ENCODE peak calls at places on chromosome 3, in four cellular contexts. K is germinal center, O is T-helper 2 cell, Y is NCI-H774. V is an unnamed sample.
A peak's percentile ranks its signal among the peaks of the same experiment; 100 is the strongest.

GRCh38 chr3:154904328-154904727 is 175.8 kb upstream of the MME start:
- DNase-seq in K (peak; percentile 53), O (no peak), Y (no peak), V (peak; percentile 2)

GRCh38 chr3:62149539-62149938 is 223.8 kb downstream of the FEZF2 start:
- DNase-seq in K (no peak), O (no peak), Y (no peak), V (no peak)

GRCh38 chr3:125140817-125141595 is 71.5 kb downstream of the SLC12A8 start:
- DNase-seq in K (peak; percentile 38), O (no peak), Y (no peak), V (no peak)

GRCh38 chr3:149610351-149611105 is 47.3 kb downstream of the WWTR1 start:
- DNase-seq in K (no peak), O (no peak), Y (no peak), V (no peak)

GRCh38 chr3:46389306-46389705 is 17.6 kb downstream of the CCR5AS start:
- DNase-seq in K (no peak), O (no peak), Y (no peak), V (no peak)

GRCh38 chr3:112046599-112046998 is 12.1 kb downstream of the TMPRSS7 start:
- DNase-seq in K (no peak), O (no peak), Y (no peak), V (no peak)

GRCh38 chr3:197522881-197523342 is 32.9 kb downstream of the BDH1 start:
- DNase-seq in K (no peak), O (no peak), Y (no peak), V (no peak)

GRCh38 chr3:45199837-45200648 is 26.0 kb downstream of the TMEM158 start:
- DNase-seq in K (no peak), O (no peak), Y (no peak), V (no peak)

GRCh38 chr3:194808709-194809108 is 123.0 kb downstream of the FAM43A start:
- DNase-seq in K (no peak), O (no peak), Y (no peak), V (no peak)

GRCh38 chr3:190728574-190729246 is 133.8 kb downstream of the GMNC start:
- DNase-seq in K (no peak), O (no peak), Y (no peak), V (no peak)

GRCh38 chr3:112519424-112520001 is 20.2 kb upstream of the BTLA start:
- DNase-seq in K (peak; percentile 60), O (peak; percentile 24), Y (no peak), V (peak; percentile 4)

GRCh38 chr3:65761431-65761830 is 277.3 kb downstream of the MAGI1 start:
- DNase-seq in K (no peak), O (no peak), Y (no peak), V (no peak)

GRCh38 chr3:57910988-57911387 is 97.2 kb upstream of the FLNB start:
- DNase-seq in K (peak; percentile 21), O (no peak), Y (no peak), V (no peak)

GRCh38 chr3:170081079-170081741 is 43.4 kb downstream of the GPR160 start:
- DNase-seq in K (no peak), O (no peak), Y (no peak), V (no peak)

GRCh38 chr3:134389865-134390264 is 15.6 kb upstream of the AMOTL2 start:
- DNase-seq in K (no peak), O (no peak), Y (no peak), V (no peak)

GRCh38 chr3:141686477-141687280 is 51.4 kb upstream of the RNF7 start:
- DNase-seq in K (no peak), O (no peak), Y (peak; percentile 75), V (peak; percentile 81)

GRCh38 chr3:9552252-9552999 is 1.2 kb downstream of the LHFPL4 start:
- DNase-seq in K (peak; percentile 24), O (no peak), Y (no peak), V (no peak)

GRCh38 chr3:45123030-45123429 is 23.1 kb downstream of the CDCP1 start:
- DNase-seq in K (no peak), O (no peak), Y (no peak), V (no peak)

GRCh38 chr3:161559177-161559998 is 62.8 kb downstream of the OTOL1 start:
- DNase-seq in K (peak; percentile 2), O (no peak), Y (peak; percentile 57), V (no peak)

GRCh38 chr3:101913173-101913572 is 63.9 kb downstream of the NFKBIZ start:
- DNase-seq in K (no peak), O (no peak), Y (no peak), V (no peak)

GRCh38 chr3:193530231-193531165 is 24.2 kb downstream of the ATP13A4 start:
- DNase-seq in K (no peak), O (no peak), Y (no peak), V (no peak)

GRCh38 chr3:179410317-179410716 is 41.0 kb downstream of the GNB4 start:
- DNase-seq in K (no peak), O (no peak), Y (no peak), V (no peak)

GRCh38 chr3:189947068-189947467 is 173.6 kb downstream of the P3H2 start:
- DNase-seq in K (no peak), O (no peak), Y (no peak), V (no peak)

GRCh38 chr3:58164199-58164879 is 46.4 kb downstream of the DNASE1L3 start:
- DNase-seq in K (no peak), O (no peak), Y (peak; percentile 66), V (peak; percentile 42)

GRCh38 chr3:181633556-181633955 is 78.2 kb upstream of the SOX2 start:
- DNase-seq in K (no peak), O (no peak), Y (no peak), V (no peak)

GRCh38 chr3:1207904-1208303 is 115.1 kb downstream of the CNTN6 start:
- DNase-seq in K (no peak), O (no peak), Y (no peak), V (no peak)

GRCh38 chr3:139522421-139522820 is 17.1 kb downstream of the RBP1 start:
- DNase-seq in K (no peak), O (no peak), Y (no peak), V (no peak)

V was measured in DMS153.